ENCODE peak calls at places on chromosomes 3 and 15, in seven cellular contexts. Q, F, I, L, G, P and C are unnamed samples.

GRCh38 chr3:12963184-12963868 is 109.9 kb downstream of the IQSEC1 start:
- DNase-seq in Q (no peak), F (no peak), I (no peak), L (no peak), G (no peak), P (no peak), C (no peak)

GRCh38 chr15:24856397-24857093 is 98.2 kb upstream of the SNRPN start:
- DNase-seq in Q (no peak), F (no peak), I (peak), L (no peak), G (no peak), P (no peak), C (peak)

GRCh38 chr15:68047826-68048225 is 6.3 kb upstream of the PIAS1 start:
- DNase-seq in Q (peak), F (no peak), I (no peak), L (no peak), G (no peak), P (no peak), C (no peak)

GRCh38 chr3:98869391-98869790 is 32.1 kb downstream of the DCBLD2 start:
- DNase-seq in Q (no peak), F (no peak), I (no peak), L (no peak), G (no peak), P (no peak), C (no peak)

GRCh38 chr15:90239371-90239770 is 5.4 kb downstream of the GDPGP1 start:
- DNase-seq in Q (no peak), F (no peak), I (no peak), L (no peak), G (no peak), P (no peak), C (no peak)

GRCh38 chr15:77650285-77650684 is 17.6 kb upstream of the LINGO1 start:
- DNase-seq in Q (no peak), F (no peak), I (no peak), L (peak), G (no peak), P (no peak), C (no peak)

GRCh38 chr3:171967932-171968678 is 71.3 kb upstream of the FNDC3B start:
- DNase-seq in Q (no peak), F (peak), I (peak), L (no peak), G (no peak), P (no peak), C (peak)

GRCh38 chr15:87477759-87478687 is 778.5 kb downstream of the NTRK3 start:
- DNase-seq in Q (peak), F (peak), I (peak), L (no peak), G (no peak), P (no peak), C (peak)

GRCh38 chr15:97966924-97967620 is 6.6 kb downstream of the ARRDC4 start:
- DNase-seq in Q (no peak), F (no peak), I (no peak), L (no peak), G (no peak), P (no peak), C (no peak)

GRCh38 chr15:65414841-65415621 is 7.7 kb downstream of the IGDCC4 start:
- DNase-seq in Q (no peak), F (no peak), I (peak), L (no peak), G (no peak), P (no peak), C (peak)

GRCh38 chr3:32553459-32553858 is 17.2 kb downstream of the DYNC1LI1 start:
- DNase-seq in Q (no peak), F (no peak), I (no peak), L (no peak), G (no peak), P (no peak), C (no peak)

GRCh38 chr15:50182233-50183013 is 427 bp downstream of the SLC27A2 start:
- DNase-seq in Q (no peak), F (no peak), I (peak), L (no peak), G (no peak), P (no peak), C (peak)

GRCh38 chr3:94159062-94159726 is 96.3 kb downstream of the NSUN3 start:
- DNase-seq in Q (peak), F (peak), I (no peak), L (no peak), G (no peak), P (no peak), C (peak)

GRCh38 chr15:40929730-40930429 is 740 bp downstream of the DLL4 start:
- DNase-seq in Q (no peak), F (peak), I (peak), L (no peak), G (no peak), P (no peak), C (peak)

GRCh38 chr3:158140396-158140795 is 30.5 kb downstream of the RSRC1 start:
- DNase-seq in Q (no peak), F (peak), I (no peak), L (no peak), G (no peak), P (no peak), C (no peak)

GRCh38 chr3:144097144-144097543 is 125.5 kb downstream of the DIPK2A start:
- DNase-seq in Q (no peak), F (no peak), I (no peak), L (no peak), G (no peak), P (no peak), C (no peak)

GRCh38 chr15:41773332-41773728 is 954 bp upstream of the MAPKBP1 start:
- DNase-seq in Q (no peak), F (no peak), I (no peak), L (peak), G (no peak), P (no peak), C (no peak)

GRCh38 chr15:65059931-65060596 is 7.7 kb downstream of the RASL12 start:
- DNase-seq in Q (no peak), F (no peak), I (no peak), L (no peak), G (no peak), P (no peak), C (no peak)

GRCh38 chr3:72099331-72100061 is 314.5 kb upstream of the PROK2 start:
- DNase-seq in Q (no peak), F (no peak), I (no peak), L (peak), G (no peak), P (no peak), C (no peak)

GRCh38 chr3:123730816-123731215 is 146.0 kb upstream of the HACD2 start:
- DNase-seq in Q (no peak), F (no peak), I (no peak), L (no peak), G (no peak), P (no peak), C (no peak)

GRCh38 chr3:161474139-161474538 is 22.5 kb upstream of the OTOL1 start:
- DNase-seq in Q (no peak), F (no peak), I (no peak), L (peak), G (no peak), P (no peak), C (no peak)

GRCh38 chr3:186600896-186601295 is 12.0 kb upstream of the AHSG start:
- DNase-seq in Q (no peak), F (no peak), I (no peak), L (no peak), G (no peak), P (no peak), C (no peak)

GRCh38 chr15:92599394-92599970 is 56.1 kb downstream of the FAM174B start:
- DNase-seq in Q (no peak), F (no peak), I (no peak), L (no peak), G (no peak), P (no peak), C (peak)

GRCh38 chr3:4350789-4351163 is 47.6 kb downstream of the SETMAR start:
- DNase-seq in Q (peak), F (peak), I (no peak), L (peak), G (peak), P (no peak), C (peak)

GRCh38 chr3:32886296-32886695 is 65.1 kb upstream of the CCR4 start:
- DNase-seq in Q (no peak), F (peak), I (no peak), L (no peak), G (no peak), P (no peak), C (no peak)

GRCh38 chr3:168422843-168423242 is 327.1 kb upstream of the GOLIM4 start:
- DNase-seq in Q (no peak), F (no peak), I (no peak), L (no peak), G (no peak), P (no peak), C (no peak)

DNA sequence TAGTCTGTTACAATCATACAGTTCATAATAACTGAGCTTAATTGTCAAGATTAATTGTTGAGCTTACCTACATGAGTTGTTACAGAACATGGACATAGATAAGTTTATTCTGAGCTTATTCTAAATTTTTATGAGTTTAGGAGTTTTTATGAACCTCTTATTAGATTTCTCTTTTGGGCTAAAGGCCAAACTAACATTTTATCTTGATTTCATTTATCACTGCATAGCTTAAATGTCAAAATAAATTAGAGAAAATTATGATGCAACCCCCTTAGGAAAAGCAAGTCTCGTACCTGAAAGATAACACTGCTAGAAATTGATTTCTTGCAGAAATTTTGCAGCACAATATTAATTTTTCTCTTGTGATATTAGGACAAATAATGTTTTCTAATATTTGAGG is 54.5 kb downstream of the CNTN6 start:
- DNase-seq in Q (no peak), F (no peak), I (no peak), L (no peak), G (no peak), P (no peak), C (no peak)
- H3K4me3 ChIP-seq in Q (no peak), F (no peak), I (no peak), L (no peak), G (no peak), P (no peak), C (no peak)

DNA sequence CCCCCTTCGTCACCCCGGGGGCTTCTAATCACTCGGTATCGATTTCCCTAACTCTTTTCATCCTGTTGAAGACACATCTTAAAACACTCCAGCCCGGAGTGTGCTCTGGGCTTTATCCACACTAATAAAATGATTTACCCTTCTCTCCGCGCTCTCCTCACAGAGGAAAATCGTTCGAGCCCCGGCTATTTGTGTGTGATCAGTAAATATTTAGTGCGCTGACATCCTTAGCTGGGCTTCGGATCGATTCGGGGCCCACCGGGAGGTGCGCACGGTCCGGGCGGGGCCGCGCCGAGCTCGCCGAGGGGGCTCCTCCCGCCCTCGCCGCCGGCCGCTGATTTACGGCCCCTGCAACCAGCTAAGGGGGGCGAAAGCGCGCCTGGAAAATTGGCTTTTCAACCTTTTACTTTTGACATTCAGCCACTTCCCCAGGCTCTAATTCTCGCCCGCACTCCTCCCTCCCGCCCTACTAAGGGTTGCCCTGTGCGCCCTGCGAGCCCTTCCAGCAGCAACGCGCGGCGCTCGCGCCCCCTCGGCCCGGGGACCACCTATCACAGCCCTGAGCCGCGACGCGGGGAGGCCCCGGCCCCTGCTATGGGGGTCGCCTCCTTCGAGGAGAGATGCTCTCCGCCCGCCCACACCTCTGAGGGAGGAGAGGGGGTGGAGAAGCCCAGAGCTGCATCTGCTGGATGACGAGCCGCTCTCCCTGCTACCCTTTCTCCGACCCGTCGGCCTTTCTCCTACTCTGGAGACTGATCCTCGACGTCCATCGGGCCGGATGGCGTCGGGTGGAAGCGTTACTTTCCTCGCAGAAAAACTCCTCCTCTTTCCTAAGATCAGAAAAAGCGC is 7.9 kb upstream of the NR2F2 start:
- DNase-seq in Q (no peak), F (peak), I (no peak), L (no peak), G (no peak), P (no peak), C (peak)
- H3K4me3 ChIP-seq in Q (peak), F (peak), I (peak), L (no peak), G (peak), P (peak), C (peak)

GRCh38 chr3:52444860-52445793 is at the start of gene SEMA3G:
- DNase-seq in Q (no peak), F (peak), I (peak), L (peak), G (no peak), P (peak), C (no peak)
- H3K4me3 ChIP-seq in Q (no peak), F (no peak), I (no peak), L (no peak), G (no peak), P (peak), C (no peak)

GRCh38 chr15:51866751-51867150 is 37.3 kb downstream of the TMOD3 start:
- DNase-seq in Q (no peak), F (no peak), I (no peak), L (no peak), G (no peak), P (no peak), C (no peak)

GRCh38 chr15:51866161-51866560 is 36.7 kb downstream of the TMOD3 start:
- DNase-seq in Q (no peak), F (no peak), I (no peak), L (no peak), G (no peak), P (no peak), C (no peak)

GRCh38 chr15:51870774-51871173 is 41.3 kb downstream of the TMOD3 start:
- DNase-seq in Q (no peak), F (no peak), I (no peak), L (no peak), G (no peak), P (no peak), C (no peak)

GRCh38 chr15:51865291-51865690 is 35.8 kb downstream of the TMOD3 start:
- DNase-seq in Q (no peak), F (no peak), I (no peak), L (no peak), G (no peak), P (no peak), C (no peak)

DNA sequence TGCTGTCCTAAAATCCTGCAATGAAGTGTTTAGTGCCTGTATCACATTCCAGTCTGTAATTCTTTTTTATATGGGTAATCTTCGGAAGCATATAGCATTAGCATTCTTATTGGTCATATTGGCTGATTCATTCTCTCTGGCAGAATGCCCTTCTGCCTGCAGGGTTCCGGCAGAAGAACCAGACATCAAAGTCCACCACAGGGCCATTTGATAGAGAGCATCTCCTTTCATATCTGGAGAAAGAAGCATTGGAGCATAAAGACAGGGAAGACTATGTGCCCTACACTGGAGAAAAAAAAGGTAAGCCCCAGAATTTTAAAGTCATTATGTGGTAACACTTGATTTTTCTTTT is 39.6 kb downstream of the TMOD3 start:
- DNase-seq in Q (no peak), F (peak), I (no peak), L (no peak), G (no peak), P (no peak), C (peak)
- H3K4me3 ChIP-seq in Q (no peak), F (no peak), I (no peak), L (no peak), G (no peak), P (no peak), C (no peak)

GRCh38 chr3:34200576-34200975 is 402.1 kb downstream of the PDCD6IP start:
- DNase-seq in Q (no peak), F (no peak), I (no peak), L (peak), G (no peak), P (no peak), C (no peak)
- H3K4me3 ChIP-seq in Q (no peak), F (no peak), I (no peak), L (peak), G (no peak), P (no peak), C (no peak)

GRCh38 chr3:153442799-153443487 is 280.9 kb downstream of the RAP2B start:
- DNase-seq in Q (no peak), F (no peak), I (no peak), L (no peak), G (no peak), P (no peak), C (no peak)
- H3K4me3 ChIP-seq in Q (no peak), F (no peak), I (no peak), L (no peak), G (no peak), P (no peak), C (no peak)

DNA sequence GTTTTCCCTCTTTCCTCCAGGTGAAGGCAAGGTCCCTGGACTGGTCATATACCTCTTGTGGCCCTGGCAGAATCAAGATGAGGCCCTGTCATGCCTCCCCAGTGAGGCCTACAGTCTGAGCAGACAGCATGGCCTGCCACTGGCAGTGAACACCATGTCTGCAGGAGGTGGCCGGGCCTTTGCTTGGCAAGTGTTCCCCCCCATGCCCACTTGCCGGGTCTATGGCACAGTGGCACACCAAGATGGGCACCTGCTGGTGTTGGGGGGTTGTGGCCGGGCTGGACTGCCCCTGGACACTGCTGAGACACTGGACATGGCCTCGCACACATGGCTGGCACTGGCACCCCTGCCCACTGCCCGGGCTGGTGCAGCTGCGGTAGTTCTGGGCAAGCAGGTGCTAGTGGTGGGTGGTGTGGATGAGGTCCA is 1.2 kb downstream of the KLHDC8B start:
- DNase-seq in Q (no peak), F (no peak), I (no peak), L (no peak), G (no peak), P (no peak), C (no peak)
- H3K4me3 ChIP-seq in Q (no peak), F (no peak), I (peak), L (no peak), G (no peak), P (peak), C (no peak)

GRCh38 chr3:196141866-196142673 is 60.2 kb upstream of the TFRC start:
- DNase-seq in Q (no peak), F (peak), I (peak), L (no peak), G (no peak), P (no peak), C (no peak)
- H3K4me3 ChIP-seq in Q (no peak), F (peak), I (no peak), L (no peak), G (no peak), P (no peak), C (no peak)

GRCh38 chr3:177465243-177465642 is 268.0 kb upstream of the TBL1XR1 start:
- DNase-seq in Q (no peak), F (no peak), I (no peak), L (no peak), G (no peak), P (no peak), C (no peak)

GRCh38 chr3:177464392-177465225 is 267.3 kb upstream of the TBL1XR1 start:
- DNase-seq in Q (no peak), F (no peak), I (no peak), L (no peak), G (no peak), P (no peak), C (no peak)

GRCh38 chr3:177460100-177460499 is 262.8 kb upstream of the TBL1XR1 start:
- DNase-seq in Q (no peak), F (no peak), I (no peak), L (no peak), G (no peak), P (no peak), C (no peak)

GRCh38 chr3:177463863-177464262 is 266.6 kb upstream of the TBL1XR1 start:
- DNase-seq in Q (no peak), F (no peak), I (no peak), L (no peak), G (no peak), P (no peak), C (peak)

DNA sequence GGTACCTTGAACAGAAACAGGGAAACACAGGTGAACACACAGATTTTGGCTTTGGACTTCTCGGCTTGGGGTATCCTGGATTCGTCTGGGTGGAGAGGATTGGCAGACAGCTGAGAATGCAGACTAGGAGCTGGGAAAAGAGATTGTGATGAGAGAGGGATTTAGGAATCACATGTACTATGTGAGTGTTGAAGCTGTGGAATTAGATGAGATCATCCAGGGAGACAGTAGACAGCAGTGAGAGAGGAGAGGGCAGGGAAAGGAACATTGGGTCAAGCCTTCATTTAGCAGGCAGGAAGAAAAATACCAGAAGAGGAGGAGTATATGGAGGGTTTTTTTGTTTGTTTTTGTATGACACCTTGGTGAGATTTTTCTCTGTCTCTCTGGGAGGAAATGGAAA is 262.1 kb upstream of the TBL1XR1 start:
- DNase-seq in Q (peak), F (no peak), I (no peak), L (no peak), G (no peak), P (no peak), C (peak)
- H3K4me3 ChIP-seq in Q (no peak), F (no peak), I (no peak), L (no peak), G (no peak), P (no peak), C (no peak)